ENCODE peak calls at places on chromosomes 13 and 19, in nine cellular contexts. T, O, H, I, F, Y, B, A and N are unnamed samples.
A peak's percentile ranks its signal among the peaks of the same experiment; 100 is the strongest.

GRCh38 chr19:19531951-19532805 is 3.5 kb downstream of the YJEFN3 start:
- DNase-seq in H (peak; percentile 41), A (no peak), T (peak; percentile 98), Y (peak; percentile 44), B (peak; percentile 94), F (peak; percentile 81), O (peak; percentile 92), I (peak; percentile 78), N (peak; percentile 80)

GRCh38 chr19:49403404-49404187 is 15.5 kb downstream of the KASH5 start:
- DNase-seq in T (no peak), O (peak; percentile 81), H (no peak), Y (peak; percentile 33), B (no peak), F (peak; percentile 89), A (peak; percentile 46), I (no peak), N (peak; percentile 63)

GRCh38 chr19:53877361-53877766 is 4.6 kb upstream of the PRKCG start:
- DNase-seq in Y (no peak), B (peak; percentile 41), A (no peak), H (no peak), T (no peak), F (no peak), I (no peak), O (no peak), N (no peak)

GRCh38 chr13:94480672-94481145 is 1.2 kb upstream of the DCT start:
- DNase-seq in O (no peak), T (no peak), B (no peak), F (no peak), H (no peak), A (no peak), I (no peak), Y (peak; percentile 20), N (peak; percentile 97)

GRCh38 chr19:4671182-4671851 is 1.2 kb upstream of the MYDGF start:
- DNase-seq in Y (no peak), F (no peak), A (no peak), B (no peak), H (no peak), T (no peak), O (no peak), I (no peak), N (peak; percentile 45)

GRCh38 chr13:49953560-49953959 is 17.4 kb upstream of the SPRYD7 start:
- DNase-seq in O (no peak), B (no peak), H (no peak), I (no peak), T (no peak), F (peak; percentile 17), A (no peak), Y (no peak), N (no peak)

GRCh38 chr19:37855098-37855497 is 51.3 kb downstream of the WDR87 start:
- DNase-seq in H (no peak), O (no peak), A (no peak), T (peak; percentile 58), F (no peak), B (peak; percentile 34), Y (peak; percentile 17), I (no peak), N (no peak)

GRCh38 chr13:82627183-82627582 is 1255.1 kb downstream of the SLITRK1 start:
- DNase-seq in A (no peak), I (no peak), F (peak; percentile 89), H (no peak), Y (peak; percentile 91), O (no peak), T (no peak), B (no peak), N (no peak)

GRCh38 chr19:44254496-44254895 is 5.2 kb upstream of the ZNF233 start:
- DNase-seq in F (no peak), O (no peak), B (no peak), T (no peak), I (no peak), Y (no peak), H (no peak), A (no peak), N (no peak)

GRCh38 chr19:46691948-46692347 is 25.0 kb downstream of the PRKD2 start:
- DNase-seq in H (no peak), T (no peak), A (no peak), F (no peak), I (no peak), O (no peak), B (no peak), Y (no peak), N (no peak)

GRCh38 chr19:18541992-18542935 is 1.1 kb downstream of the FKBP8 start:
- DNase-seq in F (no peak), H (no peak), A (no peak), O (no peak), I (no peak), B (no peak), T (no peak), Y (no peak), N (no peak)

GRCh38 chr19:1401138-1401888 is at the start of gene GAMT:
- DNase-seq in Y (no peak), H (no peak), O (peak; percentile 51), B (peak; percentile 69), I (no peak), A (no peak), F (peak; percentile 43), T (peak; percentile 83), N (peak; percentile 69)
- TF ChIP-seq CTCF in Y (peak; percentile 48), H (peak; percentile 60), O (no peak), B (peak; percentile 63), I (peak; percentile 72), A (peak; percentile 9), F (peak; percentile 51), T (peak; percentile 14), N (peak; percentile 62)

DNA sequence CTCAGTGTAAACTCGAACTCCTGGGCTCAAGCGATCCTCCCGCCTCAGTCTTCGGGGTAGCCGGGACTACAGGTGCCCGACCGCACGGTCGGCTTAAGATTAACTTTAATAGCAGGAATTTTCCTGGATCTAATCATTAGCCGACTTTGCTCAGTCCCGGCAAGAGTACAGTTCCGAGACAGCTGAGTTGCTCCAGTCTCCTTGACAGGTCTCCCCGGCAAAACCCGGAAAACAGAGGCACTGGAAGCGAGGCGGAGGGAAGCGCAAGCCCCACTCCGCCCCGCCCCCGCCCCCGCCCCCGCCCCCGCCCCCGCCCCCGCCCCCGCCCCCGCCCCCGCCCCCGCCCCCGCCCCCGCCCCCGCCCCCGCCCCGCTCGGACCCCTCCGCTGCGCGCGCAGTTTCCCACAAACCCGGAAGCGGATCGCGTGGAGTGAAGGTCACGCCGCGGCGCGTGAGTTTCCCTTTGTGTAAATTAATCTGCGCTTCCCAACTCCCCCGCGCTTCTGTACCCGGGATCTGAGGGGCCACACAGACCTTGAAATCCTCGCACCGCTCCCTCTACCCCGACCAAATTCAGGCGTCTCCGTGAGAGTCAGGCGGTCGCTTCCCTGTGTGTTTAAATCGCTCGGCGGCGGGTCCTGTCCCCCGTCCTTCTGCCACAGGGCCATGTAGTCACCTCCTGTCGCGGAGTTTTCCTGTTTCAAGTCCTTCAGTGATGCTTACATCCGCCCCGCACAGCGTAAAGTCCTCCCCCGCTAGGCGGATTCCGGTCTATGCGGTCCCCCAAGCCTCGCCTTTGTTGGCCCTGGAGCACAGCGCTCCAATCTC is at the start of gene ZNF480:
- DNase-seq in F (peak; percentile 74), Y (peak; percentile 73), A (no peak), O (peak; percentile 70), T (peak; percentile 95), H (peak; percentile 63), B (peak; percentile 89), I (peak; percentile 84), N (peak; percentile 89)
- TF ChIP-seq CTCF in F (no peak), Y (peak; percentile 13), A (no peak), O (no peak), T (no peak), H (no peak), B (no peak), I (no peak), N (no peak)

GRCh38 chr19:1284979-1285736 is 515 bp upstream of the EFNA2 start:
- DNase-seq in H (no peak), Y (no peak), T (no peak), A (no peak), B (no peak), I (no peak), O (peak; percentile 54), F (no peak), N (peak; percentile 38)
- TF ChIP-seq CTCF in H (no peak), Y (no peak), T (no peak), A (no peak), B (no peak), I (no peak), O (no peak), F (no peak), N (no peak)

GRCh38 chr19:1278713-1279112 is 3.4 kb downstream of the FAM174C start:
- DNase-seq in F (no peak), T (no peak), B (no peak), O (no peak), I (no peak), A (no peak), Y (no peak), H (no peak), N (no peak)

GRCh38 chr19:1281270-1281894 is 4.3 kb upstream of the EFNA2 start:
- DNase-seq in T (no peak), I (no peak), Y (no peak), B (no peak), F (no peak), O (no peak), H (no peak), A (no peak), N (no peak)

GRCh38 chr19:1280588-1281269 is 4.9 kb upstream of the EFNA2 start:
- DNase-seq in Y (no peak), H (no peak), I (no peak), B (no peak), A (no peak), F (no peak), O (no peak), T (no peak), N (no peak)

GRCh38 chr19:1279261-1279660 is 3.9 kb downstream of the FAM174C start:
- DNase-seq in T (no peak), F (no peak), I (no peak), O (no peak), B (no peak), A (no peak), Y (no peak), H (no peak), N (no peak)

GRCh38 chr19:1279782-1280341 is 4.5 kb downstream of the FAM174C start:
- DNase-seq in F (peak; percentile 83), B (peak; percentile 82), H (no peak), T (peak; percentile 93), I (peak; percentile 84), O (peak; percentile 90), Y (peak; percentile 80), A (peak; percentile 57), N (peak; percentile 85)
- TF ChIP-seq CTCF in F (peak; percentile 87), B (peak; percentile 84), H (peak; percentile 76), T (peak; percentile 94), I (peak; percentile 98), O (peak; percentile 92), Y (peak; percentile 96), A (peak; percentile 97), N (peak; percentile 99)

DNA sequence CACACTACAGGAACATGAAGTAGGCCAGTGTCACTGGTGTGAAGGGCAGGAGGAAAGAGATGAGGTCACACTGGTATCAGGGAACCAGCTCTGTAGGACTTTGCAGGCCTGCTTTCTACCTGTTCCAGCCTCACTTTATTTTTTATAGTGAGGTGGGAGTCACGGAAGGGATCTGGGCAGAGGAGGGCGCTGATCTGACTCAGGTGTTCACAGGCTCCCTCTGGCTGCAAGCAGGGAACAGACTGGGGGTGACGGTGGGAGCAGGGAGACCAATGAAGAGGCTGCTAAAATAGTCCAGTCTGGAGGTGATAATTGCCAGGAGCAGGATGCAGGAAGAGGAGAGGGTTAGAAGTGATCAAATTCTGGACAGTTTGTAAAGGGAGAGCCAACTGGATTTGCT is 2.8 kb downstream of the THAP8 start:
- DNase-seq in H (no peak), O (peak; percentile 73), F (no peak), T (no peak), B (no peak), Y (no peak), A (no peak), I (no peak), N (peak; percentile 69)
- TF ChIP-seq CTCF in H (peak; percentile 53), O (peak; percentile 16), F (peak; percentile 35), T (no peak), B (no peak), Y (peak; percentile 23), A (peak; percentile 23), I (peak; percentile 45), N (peak; percentile 79)